ENCODE peak calls at places on chromosome 11, in ten cellular contexts. B, I, F, E, N, U, P, J, C and A are unnamed samples.

GRCh38 chr11:2653930-2654739 is 45.7 kb downstream of the KCNQ1OT1 start:
- DNase-seq in B (no peak), I (no peak), F (no peak), E (no peak), N (no peak), U (no peak), P (no peak), J (no peak), C (no peak), A (no peak)

GRCh38 chr11:5036671-5037070 is 9.7 kb upstream of the OR52J3 start:
- DNase-seq in B (no peak), I (no peak), F (no peak), E (no peak), N (no peak), U (no peak), P (no peak), J (no peak), C (no peak), A (no peak)

GRCh38 chr11:2097356-2097997 is 41.7 kb downstream of the IGF2 start:
- DNase-seq in B (peak), I (no peak), F (peak), E (peak), N (no peak), U (no peak), P (peak), J (peak), C (no peak), A (peak)

GRCh38 chr11:122440783-122441701 is 214.5 kb upstream of the UBASH3B start:
- DNase-seq in B (no peak), I (no peak), F (peak), E (peak), N (no peak), U (no peak), P (peak), J (no peak), C (no peak), A (no peak)

GRCh38 chr11:100467821-100468508 is 219.1 kb upstream of the ARHGAP42 start:
- DNase-seq in B (no peak), I (no peak), F (no peak), E (no peak), N (no peak), U (no peak), P (no peak), J (no peak), C (no peak), A (no peak)

GRCh38 chr11:440065-441042 is 1.5 kb downstream of the ANO9 start:
- DNase-seq in B (no peak), I (no peak), F (no peak), E (no peak), N (no peak), U (no peak), P (peak), J (no peak), C (no peak), A (peak)

GRCh38 chr11:46117842-46118241 is 3.4 kb downstream of the PHF21A start:
- DNase-seq in B (no peak), I (no peak), F (no peak), E (no peak), N (no peak), U (no peak), P (no peak), J (no peak), C (no peak), A (no peak)

GRCh38 chr11:76234704-76235232 is 28.5 kb upstream of the WNT11 start:
- DNase-seq in B (peak), I (peak), F (peak), E (no peak), N (no peak), U (no peak), P (peak), J (no peak), C (no peak), A (no peak)

GRCh38 chr11:118634435-118635236 is 27.2 kb downstream of the PHLDB1 start:
- DNase-seq in B (peak), I (no peak), F (peak), E (peak), N (no peak), U (peak), P (peak), J (no peak), C (no peak), A (peak)

GRCh38 chr11:2927851-2928604 is 1.2 kb downstream of the PHLDA2 start:
- DNase-seq in B (peak), I (no peak), F (no peak), E (no peak), N (no peak), U (no peak), P (peak), J (no peak), C (no peak), A (no peak)

GRCh38 chr11:76796511-76797203 is 13.5 kb downstream of the TSKU start:
- DNase-seq in B (no peak), I (no peak), F (peak), E (no peak), N (no peak), U (no peak), P (no peak), J (no peak), C (no peak), A (no peak)

GRCh38 chr11:46122955-46123354 is 1.7 kb upstream of the PHF21A start:
- DNase-seq in B (no peak), I (no peak), F (no peak), E (no peak), N (no peak), U (no peak), P (no peak), J (no peak), C (no peak), A (peak)

GRCh38 chr11:87722756-87723599 is 452.3 kb downstream of the RAB38 start:
- DNase-seq in B (peak), I (no peak), F (no peak), E (peak), N (no peak), U (peak), P (no peak), J (no peak), C (no peak), A (peak)

GRCh38 chr11:120172054-120172881 is 34.4 kb upstream of the TRIM29 start:
- DNase-seq in B (peak), I (peak), F (peak), E (peak), N (no peak), U (peak), P (peak), J (no peak), C (no peak), A (peak)

GRCh38 chr11:5528495-5528894 is 12.0 kb upstream of the UBQLNL start:
- DNase-seq in B (no peak), I (no peak), F (no peak), E (no peak), N (no peak), U (no peak), P (no peak), J (no peak), C (no peak), A (no peak)

GRCh38 chr11:113091578-113091844 is 130.3 kb downstream of the NCAM1 start:
- DNase-seq in B (no peak), I (no peak), F (no peak), E (no peak), N (no peak), U (no peak), P (no peak), J (no peak), C (no peak), A (no peak)

GRCh38 chr11:77142091-77142975 is 14.3 kb downstream of the MYO7A start:
- DNase-seq in B (no peak), I (no peak), F (no peak), E (no peak), N (no peak), U (peak), P (no peak), J (no peak), C (no peak), A (no peak)

GRCh38 chr11:119594639-119595249 is 134.3 kb downstream of the NECTIN1 start:
- DNase-seq in B (peak), I (no peak), F (no peak), E (no peak), N (no peak), U (no peak), P (no peak), J (peak), C (no peak), A (peak)

GRCh38 chr11:65262381-65262680 is 569 bp downstream of the POLA2 start:
- DNase-seq in B (no peak), I (no peak), F (no peak), E (no peak), N (no peak), U (no peak), P (no peak), J (no peak), C (no peak), A (no peak)

GRCh38 chr11:100177651-100178050 is 509.4 kb upstream of the ARHGAP42 start:
- DNase-seq in B (no peak), I (no peak), F (no peak), E (no peak), N (no peak), U (no peak), P (no peak), J (no peak), C (no peak), A (no peak)

GRCh38 chr11:75673977-75674582 is 5.2 kb upstream of the MAP6 start:
- DNase-seq in B (no peak), I (no peak), F (no peak), E (no peak), N (no peak), U (peak), P (no peak), J (no peak), C (no peak), A (peak)

GRCh38 chr11:44324787-44325525 is 15.0 kb upstream of the ALX4 start:
- DNase-seq in B (no peak), I (no peak), F (no peak), E (no peak), N (no peak), U (no peak), P (no peak), J (no peak), C (no peak), A (no peak)

GRCh38 chr11:74138572-74138971 is 32.2 kb downstream of the C2CD3 start:
- DNase-seq in B (peak), I (no peak), F (no peak), E (no peak), N (no peak), U (no peak), P (no peak), J (peak), C (no peak), A (peak)

GRCh38 chr11:62124186-62125113 is 639 bp downstream of the INCENP start:
- DNase-seq in B (peak), I (peak), F (peak), E (peak), N (no peak), U (peak), P (peak), J (no peak), C (no peak), A (peak)

GRCh38 chr11:63840356-63841060 is 1.6 kb downstream of the MARK2 start:
- DNase-seq in B (no peak), I (no peak), F (no peak), E (no peak), N (no peak), U (peak), P (no peak), J (no peak), C (no peak), A (no peak)

GRCh38 chr11:2213384-2213842 is 41.8 kb upstream of the TH start:
- DNase-seq in B (no peak), I (peak), F (peak), E (no peak), N (no peak), U (peak), P (peak), J (no peak), C (no peak), A (peak)

GRCh38 chr11:115580927-115581680 is 76.9 kb upstream of the CADM1 start:
- DNase-seq in B (no peak), I (no peak), F (no peak), E (peak), N (no peak), U (no peak), P (peak), J (no peak), C (peak), A (no peak)

GRCh38 chr11:96827164-96827563 is 437.4 kb downstream of the JRKL start:
- DNase-seq in B (no peak), I (no peak), F (no peak), E (no peak), N (no peak), U (no peak), P (no peak), J (no peak), C (no peak), A (no peak)

GRCh38 chr11:127191689-127192088 is 191.1 kb upstream of the KIRREL3 start:
- DNase-seq in B (no peak), I (no peak), F (no peak), E (no peak), N (no peak), U (no peak), P (no peak), J (no peak), C (no peak), A (no peak)

GRCh38 chr11:107741044-107741823 is 29.4 kb upstream of the SLN start:
- DNase-seq in B (peak), I (no peak), F (no peak), E (peak), N (no peak), U (peak), P (no peak), J (no peak), C (no peak), A (peak)

GRCh38 chr11:1559103-1559951 is 12.7 kb downstream of the DUSP8 start:
- DNase-seq in B (peak), I (no peak), F (peak), E (peak), N (peak), U (no peak), P (peak), J (peak), C (no peak), A (no peak)

GRCh38 chr11:120842195-120842594 is 181.7 kb upstream of the TBCEL start:
- DNase-seq in B (no peak), I (no peak), F (no peak), E (no peak), N (no peak), U (no peak), P (no peak), J (no peak), C (no peak), A (no peak)

GRCh38 chr11:34988294-34989255 is 72.2 kb downstream of the PDHX start:
- DNase-seq in B (no peak), I (no peak), F (no peak), E (no peak), N (no peak), U (no peak), P (no peak), J (no peak), C (no peak), A (no peak)